ENCODE peak calls at places on chromosome 5, in seven cellular contexts. Z, D, L, P, F, C and J are unnamed samples. For H3K27me3 and H3K9me3, the result is how much of the 10 kb centered on the place peaks cover.

GRCh38 chr5:150562832-150563231 is 54.9 kb downstream of the NDST1 start:
- DNase-seq in Z (no peak), D (no peak), L (peak), P (no peak), F (peak), C (peak), J (peak)

GRCh38 chr5:64181440-64181839 is 15.8 kb downstream of the RNF180 start:
- DNase-seq in Z (no peak), D (no peak), L (no peak), P (no peak), F (no peak), C (no peak), J (no peak)

GRCh38 chr5:76305264-76305663 is 97.8 kb upstream of the IQGAP2 start:
- DNase-seq in Z (no peak), D (no peak), L (no peak), P (no peak), F (no peak), C (no peak), J (no peak)

GRCh38 chr5:120124961-120125360 is 339.1 kb upstream of the PRR16 start:
- DNase-seq in Z (no peak), D (no peak), L (no peak), P (no peak), F (no peak), C (no peak), J (no peak)

GRCh38 chr5:173327084-173327947 is 898 bp downstream of the STC2 start:
- DNase-seq in Z (peak), D (no peak), L (no peak), P (peak), F (no peak), C (no peak), J (no peak)

GRCh38 chr5:92518318-92518913 is 1062.6 kb downstream of the NR2F1-AS1 start:
- DNase-seq in Z (peak), D (no peak), L (peak), P (peak), F (peak), C (peak), J (no peak)

GRCh38 chr5:172529896-172530295 is 75.6 kb upstream of the SH3PXD2B start:
- DNase-seq in Z (no peak), D (peak), L (no peak), P (no peak), F (no peak), C (no peak), J (no peak)

GRCh38 chr5:74625742-74626241 is 14.7 kb downstream of the ENC1 start:
- DNase-seq in Z (no peak), D (no peak), L (no peak), P (peak), F (no peak), C (no peak), J (no peak)

GRCh38 chr5:151454166-151454565 is 6.8 kb downstream of the SLC36A1 start:
- DNase-seq in Z (no peak), D (no peak), L (no peak), P (no peak), F (no peak), C (no peak), J (no peak)

GRCh38 chr5:147403659-147404640 is 105.9 kb downstream of the DPYSL3 start:
- DNase-seq in Z (no peak), D (no peak), L (peak), P (no peak), F (peak), C (no peak), J (no peak)

GRCh38 chr5:133991171-133991910 is 13.4 kb downstream of the VDAC1 start:
- DNase-seq in Z (no peak), D (no peak), L (no peak), P (no peak), F (no peak), C (no peak), J (no peak)

GRCh38 chr5:24742334-24742733 is 97.6 kb upstream of the CDH10 start:
- DNase-seq in Z (no peak), D (no peak), L (no peak), P (no peak), F (no peak), C (no peak), J (no peak)

GRCh38 chr5:158701406-158702177 is 398.1 kb downstream of the EBF1 start:
- DNase-seq in Z (no peak), D (no peak), L (no peak), P (no peak), F (no peak), C (no peak), J (no peak)

GRCh38 chr5:75716715-75717081 is 539 bp downstream of the POC5 start:
- DNase-seq in Z (no peak), D (no peak), L (no peak), P (peak), F (no peak), C (no peak), J (no peak)

GRCh38 chr5:177402271-177403043 is 2.0 kb upstream of the PFN3 start:
- DNase-seq in Z (no peak), D (peak), L (peak), P (peak), F (no peak), C (no peak), J (peak)

GRCh38 chr5:67495072-67495471 is 298.5 kb upstream of the CD180 start:
- DNase-seq in Z (no peak), D (no peak), L (no peak), P (no peak), F (no peak), C (no peak), J (no peak)

GRCh38 chr5:38831909-38832308 is 13.9 kb upstream of the OSMR start:
- DNase-seq in Z (peak), D (no peak), L (no peak), P (peak), F (no peak), C (peak), J (no peak)

GRCh38 chr5:91176288-91177016 is 206.7 kb downstream of the ARRDC3 start:
- DNase-seq in Z (no peak), D (no peak), L (no peak), P (no peak), F (no peak), C (no peak), J (no peak)

GRCh38 chr5:72067682-72068470 is 39.4 kb upstream of the MAP1B start:
- DNase-seq in Z (peak), D (no peak), L (peak), P (no peak), F (no peak), C (no peak), J (no peak)

GRCh38 chr5:92147792-92148191 is 764.7 kb upstream of the ARRDC3 start:
- DNase-seq in Z (no peak), D (no peak), L (no peak), P (no peak), F (no peak), C (no peak), J (no peak)

GRCh38 chr5:116953251-116953934 is 378.8 kb upstream of the SEMA6A start:
- DNase-seq in Z (no peak), D (no peak), L (no peak), P (peak), F (no peak), C (no peak), J (no peak)

GRCh38 chr5:37375091-37375490 is 4.0 kb upstream of the WDR70 start:
- DNase-seq in Z (no peak), D (no peak), L (no peak), P (no peak), F (no peak), C (no peak), J (no peak)

GRCh38 chr5:71887680-71888079 is 168.6 kb downstream of the CARTPT start:
- DNase-seq in Z (peak), D (no peak), L (peak), P (peak), F (peak), C (peak), J (peak)

GRCh38 chr5:39726467-39726866 is 301.7 kb upstream of the DAB2 start:
- DNase-seq in Z (no peak), D (no peak), L (no peak), P (no peak), F (no peak), C (no peak), J (no peak)

GRCh38 chr5:174187001-174187400 is 141.5 kb downstream of the NSG2 start:
- DNase-seq in Z (no peak), D (no peak), L (no peak), P (no peak), F (no peak), C (no peak), J (no peak)

GRCh38 chr5:145548097-145548496 is 287.0 kb downstream of the PRELID2 start:
- DNase-seq in Z (no peak), D (no peak), L (no peak), P (no peak), F (no peak), C (no peak), J (no peak)

GRCh38 chr5:81420039-81420667 is 26.2 kb upstream of the ACOT12 start:
- DNase-seq in Z (peak), D (no peak), L (peak), P (no peak), F (no peak), C (no peak), J (no peak)

GRCh38 chr5:141951341-141951781 is 6.6 kb downstream of the PCDH12 start:
- DNase-seq in Z (peak), D (peak), L (no peak), P (peak), F (no peak), C (no peak), J (no peak)

GRCh38 chr5:42923710-42924109 is 112.0 kb upstream of the SELENOP start:
- DNase-seq in Z (no peak), D (no peak), L (no peak), P (no peak), F (no peak), C (no peak), J (no peak)

GRCh38 chr5:98721231-98721928 is 52.1 kb upstream of the RGMB start:
- DNase-seq in Z (no peak), D (no peak), L (no peak), P (no peak), F (no peak), C (no peak), J (no peak)

GRCh38 chr5:83443539-83443938 is 28.0 kb upstream of the VCAN start:
- DNase-seq in Z (no peak), D (no peak), L (no peak), P (no peak), F (no peak), C (no peak), J (no peak)

GRCh38 chr5:13188393-13188792 is 756.1 kb downstream of the DNAH5 start:
- DNase-seq in Z (no peak), D (no peak), L (no peak), P (no peak), F (no peak), C (no peak), J (no peak)

GRCh38 chr5:154972476-154973080 is 31.7 kb downstream of the MRPL22 start:
- DNase-seq in Z (peak), D (peak), L (peak), P (peak), F (no peak), C (peak), J (peak)

GRCh38 chr5:26419987-26420386 is 618.4 kb downstream of the CDH9 start:
- DNase-seq in Z (no peak), D (no peak), L (no peak), P (no peak), F (no peak), C (no peak), J (no peak)

GRCh38 chr5:151060742-151061141 is 20.1 kb downstream of the TNIP1 start:
- DNase-seq in Z (no peak), D (no peak), L (no peak), P (no peak), F (no peak), C (no peak), J (no peak)

GRCh38 chr5:38323645-38324295 is 65.4 kb downstream of the EGFLAM start:
- DNase-seq in Z (no peak), D (no peak), L (no peak), P (no peak), F (no peak), C (no peak), J (no peak)

GRCh38 chr5:132019857-132020555 is 8.5 kb upstream of the ACSL6 start:
- DNase-seq in Z (no peak), D (no peak), L (no peak), P (no peak), F (peak), C (no peak), J (no peak)
- H3K27me3 ChIP-seq in Z (under half), D (under half), L (under half), P (under half), F (under half), C (under half), J (under half)

GRCh38 chr5:474826-475661 is 32.1 kb downstream of the EXOC3 start:
- DNase-seq in Z (no peak), D (no peak), L (no peak), P (no peak), F (no peak), C (no peak), J (no peak)
- TF ChIP-seq YY1 in Z (no peak), D (no peak), L (no peak), P (no peak), F (no peak), C (no peak), J (no peak)

GRCh38 chr5:179306191-179307005 is 38.9 kb downstream of the ADAMTS2 start:
- DNase-seq in Z (no peak), D (no peak), L (no peak), P (no peak), F (no peak), C (no peak), J (no peak)
- H3K9me3 ChIP-seq in Z (under half), D (under half), L (under half), P (under half), F (under half), C (under half), J (under half)

DNA sequence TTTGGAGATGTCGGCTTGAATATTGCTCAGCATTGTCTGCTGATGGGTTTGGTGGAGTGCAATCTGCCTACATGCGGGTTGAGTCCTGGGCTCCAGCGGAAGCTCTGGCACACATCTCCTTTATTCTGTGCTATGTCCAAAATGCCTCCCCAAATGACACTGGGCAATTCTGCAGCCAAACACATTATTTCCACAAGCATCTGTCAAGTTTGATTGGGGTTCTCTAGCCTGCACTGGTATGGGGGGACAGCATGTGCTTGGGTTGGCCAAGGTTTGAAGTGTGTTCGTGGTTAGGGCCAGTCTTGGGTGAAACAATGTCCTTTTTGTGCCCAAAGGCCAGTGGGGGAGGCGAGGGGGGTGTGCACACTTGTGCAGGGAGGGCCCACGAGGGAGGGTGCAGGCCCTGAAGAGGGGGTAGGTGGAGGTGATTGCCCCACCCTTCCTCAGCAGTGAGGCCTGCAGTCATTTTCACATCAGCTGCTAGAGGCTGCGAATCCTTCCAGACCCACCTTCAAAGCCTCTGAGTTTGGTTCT is 6.3 kb upstream of the NEUROG1 start:
- DNase-seq in Z (no peak), D (no peak), L (no peak), P (no peak), F (no peak), C (no peak), J (no peak)
- H3K27me3 ChIP-seq in Z (under half), D (half or more), L (under half), P (half or more), F (under half), C (under half), J (half or more)

DNA sequence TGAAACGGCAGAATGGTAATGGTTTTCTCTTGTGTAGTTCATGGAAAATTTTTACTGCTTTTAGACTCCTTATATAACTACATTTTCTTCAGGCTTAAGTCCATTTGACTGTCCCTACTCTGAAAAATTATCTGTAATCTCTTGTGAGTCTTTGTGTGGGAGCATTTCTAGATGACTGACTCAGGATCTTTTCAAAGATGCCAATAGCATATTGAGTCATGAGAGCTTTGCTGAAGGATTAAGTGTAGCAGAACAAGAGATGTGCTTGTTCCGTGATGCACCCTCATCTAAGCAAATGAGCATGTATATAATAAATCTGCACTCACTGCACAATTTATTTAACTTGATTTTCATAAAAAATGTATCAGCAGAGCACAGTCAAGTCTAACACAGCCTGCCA is 298.7 kb upstream of the CDH6 start:
- DNase-seq in Z (no peak), D (no peak), L (no peak), P (no peak), F (no peak), C (no peak), J (no peak)
- TF ChIP-seq YY1 in Z (no peak), D (no peak), L (no peak), P (no peak), F (no peak), C (no peak), J (no peak)

GRCh38 chr5:110225949-110226348 is 500.5 kb downstream of the TMEM232 start:
- DNase-seq in Z (no peak), D (no peak), L (no peak), P (no peak), F (no peak), C (no peak), J (no peak)
- H3K9me3 ChIP-seq in Z (under half), D (under half), L (under half), P (under half), F (under half), C (under half), J (under half)

DNA sequence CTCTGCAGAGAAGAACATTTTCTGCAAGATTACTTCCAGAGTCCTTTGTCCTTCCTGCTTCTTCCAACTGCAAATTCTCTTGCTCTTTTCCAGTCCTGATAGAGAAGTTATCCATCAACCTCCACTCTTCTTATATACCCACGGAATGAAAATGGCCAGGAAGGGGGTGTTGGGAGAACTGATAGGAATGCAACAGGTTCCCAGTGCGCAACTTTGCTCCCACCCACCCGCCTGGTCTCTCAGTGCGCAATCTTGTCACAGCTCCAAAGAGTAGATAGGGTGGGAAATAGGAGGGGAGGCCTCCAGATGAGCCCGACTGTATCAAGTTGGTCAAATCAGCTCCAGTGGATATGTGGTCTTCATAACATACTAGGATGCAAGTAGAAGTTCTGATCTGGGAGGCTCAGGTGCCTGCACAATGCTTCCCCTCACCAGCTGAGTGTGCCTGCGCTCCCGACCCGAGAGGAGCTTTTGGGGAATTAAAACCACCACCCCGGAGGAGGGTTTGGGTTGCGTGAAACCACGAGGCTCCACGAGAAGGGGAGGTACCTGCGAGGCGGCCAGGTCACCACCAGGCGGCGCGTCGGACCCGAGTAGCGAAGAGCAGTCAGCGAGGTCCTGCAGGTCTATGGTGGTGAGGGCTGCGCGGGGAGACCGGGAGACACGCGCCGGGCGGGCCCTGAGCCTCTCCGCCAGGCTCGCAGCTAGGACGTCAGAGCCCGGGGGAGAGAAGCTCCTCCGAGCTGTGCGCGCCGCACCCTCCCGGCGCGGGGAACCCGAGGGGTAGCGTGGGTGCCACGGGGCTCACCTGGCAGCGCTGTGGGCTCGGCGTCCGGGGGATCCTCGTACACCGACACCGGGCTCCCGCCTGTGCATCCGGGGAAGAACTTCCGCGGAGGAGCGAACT is 835 bp downstream of the MCIDAS start:
- DNase-seq in Z (peak), D (peak), L (peak), P (peak), F (no peak), C (peak), J (no peak)
- H3K27me3 ChIP-seq in Z (under half), D (half or more), L (under half), P (half or more), F (under half), C (under half), J (half or more)

GRCh38 chr5:139676951-139677367 is 28.8 kb downstream of the CXXC5 start:
- DNase-seq in Z (no peak), D (no peak), L (no peak), P (peak), F (no peak), C (no peak), J (no peak)

GRCh38 chr5:139676406-139676805 is 28.3 kb downstream of the CXXC5 start:
- DNase-seq in Z (no peak), D (no peak), L (no peak), P (no peak), F (no peak), C (no peak), J (no peak)

GRCh38 chr5:139678283-139678613 is 30.1 kb downstream of the CXXC5 start:
- DNase-seq in Z (no peak), D (no peak), L (no peak), P (no peak), F (no peak), C (no peak), J (no peak)

GRCh38 chr5:139678751-139679750 is 30.9 kb downstream of the CXXC5 start:
- DNase-seq in Z (no peak), D (no peak), L (no peak), P (peak), F (no peak), C (no peak), J (no peak)

GRCh38 chr5:139677404-139678282 is 29.5 kb downstream of the CXXC5 start:
- DNase-seq in Z (no peak), D (no peak), L (no peak), P (peak), F (no peak), C (no peak), J (no peak)
- TF ChIP-seq YY1 in Z (no peak), D (no peak), L (no peak), P (no peak), F (no peak), C (no peak), J (no peak)

GRCh38 chr5:124511791-124512190 is 234.6 kb downstream of the ZNF608 start:
- DNase-seq in Z (no peak), D (no peak), L (no peak), P (no peak), F (no peak), C (no peak), J (no peak)
- H3K9me3 ChIP-seq in Z (under half), D (under half), L (under half), P (under half), F (under half), C (under half), J (under half)